ENCODE peak calls at places on chromosomes 11 and 22, in nine cellular contexts. P is neuronal stem cell, N is HCT116, U is heart right ventricle, I is GM23338, D is testis, Q is esophagus squamous epithelium, J is A673, A is H1. Y is an unnamed sample.

GRCh38 chr11:8717876-8718753 is 35.5 kb downstream of the RPL27A start:
- DNase-seq in P (no peak), N (no peak), U (peak; percentile 39), I (no peak), D (peak; percentile 65), Q (no peak), J (peak; percentile 37), A (no peak), Y (peak; percentile 83)

GRCh38 chr11:2413735-2414579 is 13.4 kb downstream of the TSSC4 start:
- DNase-seq in P (no peak), N (no peak), U (no peak), I (peak; percentile 44), D (no peak), Q (no peak), J (no peak), A (no peak), Y (no peak)

GRCh38 chr11:119254239-119254638 is 48.1 kb downstream of the CBL start:
- DNase-seq in P (no peak), N (no peak), U (no peak), I (no peak), D (no peak), Q (no peak), J (no peak), A (no peak), Y (no peak)

GRCh38 chr22:28344893-28345292 is 334.7 kb downstream of the TTC28 start:
- DNase-seq in P (no peak), N (no peak), U (no peak), I (no peak), D (no peak), Q (no peak), J (no peak), A (no peak), Y (no peak)

GRCh38 chr11:74492084-74492483 is 1.4 kb downstream of the LIPT2 start:
- DNase-seq in P (no peak), N (no peak), U (no peak), I (peak; percentile 2), D (no peak), Q (no peak), J (no peak), A (no peak), Y (no peak)

GRCh38 chr22:40153186-40153585 is 24.5 kb upstream of the TNRC6B start:
- DNase-seq in P (no peak), N (no peak), U (no peak), I (peak; percentile 24), D (no peak), Q (no peak), J (no peak), A (no peak), Y (no peak)

GRCh38 chr22:36771376-36772063 is 4.4 kb downstream of the IFT27 start:
- DNase-seq in P (no peak), N (no peak), U (no peak), I (no peak), D (no peak), Q (no peak), J (no peak), A (no peak), Y (peak; percentile 54)

GRCh38 chr11:98455500-98456186 is 565.1 kb upstream of the CNTN5 start:
- DNase-seq in P (no peak), N (no peak), U (no peak), I (peak; percentile 81), D (no peak), Q (no peak), J (no peak), A (peak; percentile 29), Y (no peak)

GRCh38 chr11:32698579-32698978 is 95.9 kb downstream of the CCDC73 start:
- DNase-seq in P (no peak), N (no peak), U (no peak), I (no peak), D (no peak), Q (no peak), J (no peak), A (no peak), Y (no peak)

GRCh38 chr22:29312218-29313125 is 3.0 kb downstream of the RASL10A start:
- DNase-seq in P (no peak), N (no peak), U (no peak), I (no peak), D (no peak), Q (no peak), J (no peak), A (no peak), Y (no peak)

GRCh38 chr11:1542267-1542666 is 29.8 kb downstream of the DUSP8 start:
- DNase-seq in P (no peak), N (no peak), U (peak; percentile 7), I (no peak), D (no peak), Q (no peak), J (no peak), A (no peak), Y (no peak)

GRCh38 chr22:27107824-27108223 is 450.4 kb downstream of the MIAT start:
- DNase-seq in P (no peak), N (peak; percentile 70), U (peak; percentile 54), I (no peak), D (peak; percentile 68), Q (no peak), J (peak; percentile 46), A (no peak), Y (peak; percentile 90)
- H3K27ac ChIP-seq in P (no peak overlapping the region), N (no peak overlapping the region), U (no peak overlapping the region), I (no peak overlapping the region), D (peak overlapping the region; percentile 79), Q (peak overlapping the region; percentile 72), J (no peak overlapping the region), A (no peak overlapping the region), Y (peak overlapping the region; percentile 68)

GRCh38 chr22:34976886-34977285 is 89.1 kb upstream of the ISX start:
- DNase-seq in P (no peak), N (no peak), U (no peak), I (no peak), D (no peak), Q (no peak), J (no peak), A (no peak), Y (no peak)
- H3K4me1 ChIP-seq in P (no peaks in the 10 kb centered on the region), N (no peaks in the 10 kb centered on the region), U (no peaks in the 10 kb centered on the region), I (peaks cover 16% of the 10 kb centered on the region), D (no peaks in the 10 kb centered on the region), Q (no peaks in the 10 kb centered on the region), J (no peaks in the 10 kb centered on the region), A (no peaks in the 10 kb centered on the region), Y (no peaks in the 10 kb centered on the region)

GRCh38 chr22:30607300-30607930 is 441 bp downstream of the TCN2 start:
- DNase-seq in P (no peak), N (no peak), U (no peak), I (no peak), D (no peak), Q (no peak), J (no peak), A (no peak), Y (no peak)

GRCh38 chr22:30605449-30606110 is 1.4 kb upstream of the TCN2 start:
- DNase-seq in P (no peak), N (peak; percentile 52), U (peak; percentile 47), I (peak; percentile 75), D (peak; percentile 64), Q (no peak), J (peak; percentile 67), A (no peak), Y (no peak)

GRCh38 chr22:30609260-30610185 is 2.5 kb downstream of the TCN2 start:
- DNase-seq in P (no peak), N (no peak), U (no peak), I (peak; percentile 15), D (peak; percentile 30), Q (no peak), J (peak; percentile 12), A (no peak), Y (peak; percentile 37)

GRCh38 chr22:30606455-30607299 is at the start of gene TCN2:
- DNase-seq in P (peak; percentile 93), N (no peak), U (peak; percentile 62), I (peak; percentile 93), D (peak; percentile 87), Q (peak; percentile 16), J (peak; percentile 67), A (peak; percentile 61), Y (peak; percentile 24)

DNA sequence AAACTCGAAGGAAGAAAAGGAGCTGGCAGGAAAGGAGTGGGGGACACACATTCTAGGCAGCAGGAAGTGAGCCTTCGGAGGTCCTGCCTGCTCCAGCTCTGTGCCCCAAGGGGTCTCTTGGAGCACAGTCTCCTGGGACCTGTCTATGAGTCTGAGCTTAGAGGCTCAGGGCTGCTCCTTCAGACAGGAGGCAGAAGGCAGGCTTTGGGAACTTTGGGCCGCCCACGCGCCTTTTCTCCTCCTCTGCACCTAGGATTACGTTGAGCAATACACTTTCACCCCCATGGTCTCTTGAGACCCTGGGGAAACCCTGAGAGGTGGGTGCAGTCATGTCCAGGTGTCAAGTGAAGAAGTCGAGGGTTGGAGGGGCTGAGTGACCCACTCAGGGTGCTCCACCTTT is 965 bp downstream of the TCN2 start:
- DNase-seq in P (no peak), N (no peak), U (no peak), I (no peak), D (no peak), Q (no peak), J (no peak), A (no peak), Y (no peak)
- H3K4me3 ChIP-seq in P (peak overlapping the region; percentile 32), N (no peak overlapping the region), U (peak overlapping the region; percentile 52), I (peak overlapping the region; percentile 76), D (no peak overlapping the region), Q (peak overlapping the region; percentile 52), J (no peak overlapping the region), A (peak overlapping the region; percentile 73), Y (peak overlapping the region; percentile 69)

GRCh38 chr11:5592615-5593014 is 3.8 kb upstream of the TRIM6 start:
- DNase-seq in P (no peak), N (no peak), U (no peak), I (no peak), D (no peak), Q (no peak), J (no peak), A (no peak), Y (no peak)

GRCh38 chr11:5600374-5600851 is 4.0 kb downstream of the TRIM6 start:
- DNase-seq in P (peak; percentile 55), N (peak; percentile 81), U (peak; percentile 50), I (peak; percentile 92), D (peak; percentile 86), Q (no peak), J (peak; percentile 76), A (peak; percentile 66), Y (no peak)

GRCh38 chr11:5597953-5598352 is 1.5 kb downstream of the TRIM6 start:
- DNase-seq in P (no peak), N (no peak), U (no peak), I (peak; percentile 56), D (no peak), Q (no peak), J (no peak), A (no peak), Y (no peak)

GRCh38 chr11:5593146-5593545 is 3.3 kb upstream of the TRIM6 start:
- DNase-seq in P (no peak), N (no peak), U (no peak), I (no peak), D (no peak), Q (no peak), J (no peak), A (no peak), Y (no peak)

GRCh38 chr11:5596611-5597201 is at the start of gene TRIM6:
- DNase-seq in P (peak; percentile 18), N (no peak), U (peak; percentile 55), I (peak; percentile 86), D (peak; percentile 66), Q (no peak), J (no peak), A (no peak), Y (no peak)
- H3K27ac ChIP-seq in P (no peak within 1 kb of the TSS), N (peak within 1 kb of the TSS; percentile 47), U (peak within 1 kb of the TSS; percentile 78), I (peak within 1 kb of the TSS; percentile 86), D (peak within 1 kb of the TSS; percentile 47), Q (peak within 1 kb of the TSS; percentile 77), J (no peak within 1 kb of the TSS), A (no peak within 1 kb of the TSS), Y (peak within 1 kb of the TSS; percentile 77)

GRCh38 chr11:78277314-78277994 is 88.7 kb downstream of the USP35 start:
- DNase-seq in P (no peak), N (no peak), U (no peak), I (no peak), D (no peak), Q (no peak), J (no peak), A (no peak), Y (no peak)
- H3K4me1 ChIP-seq in P (no peaks in the 10 kb centered on the region), N (no peaks in the 10 kb centered on the region), U (peaks cover 13% of the 10 kb centered on the region), I (no peaks in the 10 kb centered on the region), D (no peaks in the 10 kb centered on the region), Q (no peaks in the 10 kb centered on the region), J (peaks cover 8% of the 10 kb centered on the region), A (no peaks in the 10 kb centered on the region), Y (peaks cover 4% of the 10 kb centered on the region)

Y was measured in ascending aorta.